ENCODE peak calls at places on chromosomes 5 and 9, in nine cellular contexts. V, D, G, S, M, Y, K, R and C are unnamed samples.

GRCh38 chr9:72579190-72579589 is 57.8 kb downstream of the TMC1 start:
- DNase-seq in K (peak; percentile 82), R (no peak), V (peak; percentile 82), M (no peak), G (peak; percentile 37), D (no peak), S (no peak), Y (no peak), C (no peak)

GRCh38 chr9:72533322-72533721 is 11.9 kb downstream of the TMC1 start:
- DNase-seq in K (no peak), D (no peak), S (no peak), R (no peak), M (no peak), G (no peak), V (no peak), Y (no peak), C (no peak)

GRCh38 chr5:90329911-90330310 is 79.6 kb downstream of the CETN3 start:
- DNase-seq in M (no peak), G (no peak), D (no peak), V (no peak), R (no peak), Y (no peak), S (no peak), K (no peak), C (no peak)

GRCh38 chr5:2755371-2755715 is 3.9 kb upstream of the IRX2 start:
- DNase-seq in K (no peak), R (no peak), G (no peak), S (no peak), M (no peak), Y (no peak), D (no peak), V (no peak), C (no peak)

GRCh38 chr5:670396-671270 is 22.5 kb downstream of the TPPP start:
- DNase-seq in G (peak; percentile 18), D (no peak), Y (no peak), M (no peak), V (no peak), S (no peak), K (no peak), R (no peak), C (no peak)

GRCh38 chr5:14112998-14113652 is 30.0 kb upstream of the TRIO start:
- DNase-seq in K (no peak), V (no peak), Y (no peak), S (no peak), M (no peak), G (peak; percentile 71), D (no peak), R (no peak), C (no peak)

GRCh38 chr9:133371261-133371711 is 4.6 kb downstream of the SURF4 start:
- DNase-seq in M (peak; percentile 57), V (no peak), S (peak; percentile 67), D (no peak), G (no peak), R (no peak), Y (peak; percentile 63), K (no peak), C (no peak)

GRCh38 chr5:3596261-3596825 is 711 bp downstream of the IRX1 start:
- DNase-seq in G (no peak), S (no peak), M (no peak), Y (no peak), K (no peak), D (no peak), V (no peak), R (no peak), C (no peak)

GRCh38 chr9:84305452-84306131 is 35.0 kb downstream of the SLC28A3 start:
- DNase-seq in D (no peak), V (no peak), S (no peak), G (no peak), M (no peak), Y (no peak), R (no peak), K (no peak), C (no peak)

GRCh38 chr9:81609782-81610738 is 79.3 kb downstream of the TLE1 start:
- DNase-seq in S (no peak), K (peak; percentile 55), R (no peak), V (peak; percentile 36), M (no peak), G (no peak), Y (no peak), D (no peak), C (no peak)

GRCh38 chr9:128004011-128004604 is 23.3 kb upstream of the EEIG1 start:
- DNase-seq in G (no peak), K (no peak), M (no peak), R (no peak), V (no peak), S (no peak), Y (no peak), D (no peak), C (no peak)

GRCh38 chr9:136546697-136547481 is 1.0 kb upstream of the NOTCH1 start:
- DNase-seq in V (peak; percentile 75), S (no peak), D (peak; percentile 30), M (no peak), G (peak; percentile 81), K (peak; percentile 54), Y (peak; percentile 31), R (no peak), C (peak; percentile 25)